ENCODE peak calls at places on chromosome X, in six cellular contexts. T, J, N, M, C and Y are unnamed samples.

GRCh38 chrX:259692-260355 is 21.4 kb upstream of the PLCXD1 start:
- DNase-seq in T (no peak), N (no peak), J (no peak), C (no peak), M (no peak), Y (no peak)

GRCh38 chrX:11499076-11500044 is 166.4 kb downstream of the ARHGAP6 start:
- DNase-seq in N (no peak), M (no peak), T (no peak), C (no peak), J (no peak), Y (no peak)

GRCh38 chrX:1592128-1592862 is 891 bp downstream of the AKAP17A start:
- DNase-seq in T (no peak), J (peak; percentile 31), M (no peak), C (no peak), N (no peak), Y (no peak)

GRCh38 chrX:73823473-73824004 is 260.5 kb downstream of the CHIC1 start:
- DNase-seq in N (no peak), J (no peak), T (no peak), C (no peak), M (no peak), Y (no peak)

GRCh38 chrX:124028177-124028576 is 66.7 kb downstream of the STAG2 start:
- DNase-seq in N (no peak), J (no peak), T (no peak), C (no peak), M (no peak), Y (no peak)

GRCh38 chrX:96906741-96907140 is 23.0 kb downstream of the RPA4 start:
- DNase-seq in N (no peak), C (no peak), J (no peak), T (no peak), M (no peak), Y (peak; percentile 10)

GRCh38 chrX:148288451-148288850 is 212.0 kb upstream of the AFF2 start:
- DNase-seq in C (no peak), T (no peak), J (no peak), N (no peak), M (no peak), Y (no peak)

GRCh38 chrX:53685711-53686110 is 808 bp downstream of the HUWE1 start:
- DNase-seq in N (peak; percentile 25), T (no peak), M (no peak), C (no peak), J (no peak), Y (no peak)

GRCh38 chrX:49228185-49228584 is 5.0 kb downstream of the CACNA1F start:
- DNase-seq in M (no peak), N (no peak), J (no peak), C (no peak), T (no peak), Y (no peak)

GRCh38 chrX:7110821-7111276 is 36.7 kb upstream of the STS start:
- DNase-seq in T (no peak), J (no peak), M (no peak), C (no peak), N (no peak), Y (no peak)

GRCh38 chrX:106608016-106608415 is 3.8 kb upstream of the RADX start:
- DNase-seq in C (no peak), N (peak; percentile 76), J (peak; percentile 4), T (no peak), M (no peak), Y (peak; percentile 94)

GRCh38 chrX:138710311-138710791 is 1.2 kb downstream of the FGF13 start:
- DNase-seq in T (no peak), M (no peak), C (no peak), J (no peak), N (no peak), Y (no peak)